ENCODE peak calls at places on chromosomes 16 and 17, in ten cellular contexts. D is thoracic aorta, F is transverse colon, L is A549, X is cardiac muscle cell, U is tibial nerve, S is ovary, C is breast epithelium, H is fibroblast of lung, G is psoas muscle. Z is an unnamed sample. For H3K9me3, the result is how much of the 10 kb centered on the place peaks cover.

GRCh38 chr17:65109990-65110680 is 27.0 kb upstream of the RGS9 start:
- DNase-seq in D (no peak), F (no peak), H (peak), S (no peak), C (no peak), L (no peak), X (no peak), U (no peak), G (no peak), Z (no peak)

GRCh38 chr17:70857351-70857750 is 688.0 kb downstream of the KCNJ2 start:
- DNase-seq in D (no peak), G (no peak), X (no peak), H (no peak), F (no peak), U (no peak), S (no peak), L (no peak), C (no peak), Z (no peak)

GRCh38 chr16:79601092-79601977 is 798 bp upstream of the MAF start:
- DNase-seq in D (no peak), H (peak), X (peak), C (peak), L (peak), G (peak), U (no peak), S (peak), F (peak), Z (peak)

GRCh38 chr17:77086433-77087010 is 54.2 kb upstream of the SEC14L1 start:
- DNase-seq in U (peak), G (peak), C (peak), D (peak), L (peak), S (peak), X (peak), H (peak), F (peak), Z (peak)

GRCh38 chr17:19933221-19933620 is 44.4 kb downstream of the AKAP10 start:
- DNase-seq in U (no peak), L (no peak), G (no peak), D (no peak), F (no peak), H (no peak), X (no peak), C (no peak), S (no peak), Z (no peak)

GRCh38 chr17:78131172-78132085 is 858 bp downstream of the TMC8 start:
- DNase-seq in G (peak), H (no peak), U (no peak), C (no peak), F (peak), S (no peak), L (no peak), D (no peak), X (no peak), Z (peak)

GRCh38 chr17:74987909-74988711 is 678 bp downstream of the CDR2L start:
- DNase-seq in C (peak), S (peak), G (peak), U (peak), X (peak), D (peak), H (peak), F (peak), L (peak), Z (peak)

GRCh38 chr16:67490330-67491096 is 7.2 kb upstream of the AGRP start:
- DNase-seq in D (no peak), C (no peak), H (peak), G (no peak), F (no peak), X (no peak), L (no peak), S (no peak), U (no peak), Z (no peak)

GRCh38 chr17:21132428-21132827 is 5.7 kb downstream of the DHRS7B start:
- DNase-seq in L (no peak), S (no peak), U (no peak), G (no peak), C (no peak), D (no peak), F (no peak), H (no peak), X (no peak), Z (no peak)

GRCh38 chr16:30010817-30011504 is at the start of gene DOC2A:
- DNase-seq in L (no peak), U (no peak), H (no peak), X (peak), G (no peak), S (peak), D (no peak), C (no peak), F (no peak), Z (no peak)

DNA sequence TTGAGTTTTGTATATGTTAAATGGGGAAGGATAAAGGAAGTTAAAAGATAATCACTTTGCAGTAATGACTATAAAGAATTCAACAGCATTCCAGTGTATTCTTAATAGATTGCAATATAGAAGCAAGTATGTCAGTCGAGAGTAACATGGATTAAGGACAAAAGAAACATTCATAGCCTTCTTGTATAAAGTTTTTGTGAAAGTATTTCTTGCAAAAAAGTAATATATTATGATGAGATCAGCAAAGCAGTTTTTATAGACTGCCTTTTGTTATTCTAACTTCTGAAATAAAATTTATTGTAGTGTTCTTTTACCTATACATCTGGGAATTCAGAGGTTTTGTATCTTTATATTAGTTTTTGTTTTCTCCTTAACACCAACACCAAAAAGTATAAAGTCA is 184.9 kb upstream of the RBL2 start:
- DNase-seq in U (no peak), L (no peak), F (no peak), D (no peak), G (no peak), X (no peak), C (no peak), S (no peak), H (no peak), Z (no peak)
- H3K4me3 ChIP-seq in U (no peak), L (no peak), F (no peak), D (no peak), G (no peak), X (no peak), C (no peak), S (no peak), H (no peak), Z (no peak)

GRCh38 chr17:32909787-32910369 is 18.1 kb upstream of the TMEM98 start:
- DNase-seq in L (peak), U (peak), C (peak), X (peak), S (peak), H (peak), F (peak), D (peak), G (no peak), Z (peak)
- TF ChIP-seq CTCF in L (peak), U (peak), C (peak), X (peak), S (peak), H (peak), F (peak), D (peak), G (peak), Z (peak)

DNA sequence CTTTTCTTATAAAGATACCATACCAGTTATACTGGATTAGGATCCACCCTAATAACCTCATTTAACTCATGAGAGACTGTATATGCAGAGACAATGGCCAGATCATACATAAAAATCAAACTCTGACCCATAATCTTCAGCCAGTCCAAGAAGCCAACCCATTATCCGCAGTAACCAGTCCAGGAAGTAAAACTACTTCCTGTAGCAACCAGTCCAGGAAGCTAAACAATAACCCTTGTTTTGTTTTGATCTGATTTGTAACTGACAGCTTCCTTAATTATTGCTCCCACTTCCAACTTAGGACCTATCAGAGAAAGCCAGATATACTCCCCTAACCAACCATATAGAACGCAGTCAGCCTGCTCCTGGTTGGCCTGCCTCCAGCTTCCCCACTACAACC is 19.2 kb upstream of the SSTR2 start:
- DNase-seq in D (no peak), X (no peak), G (no peak), S (no peak), F (no peak), H (no peak), U (no peak), L (no peak), C (no peak), Z (no peak)
- H3K9me3 ChIP-seq in D (under half), X (under half), G (under half), S (under half), F (under half), H (under half), U (under half), L (under half), C (under half), Z (under half)

GRCh38 chr16:86507173-86508027 is 2.9 kb upstream of the FOXF1 start:
- DNase-seq in H (peak), F (no peak), L (no peak), C (no peak), D (no peak), S (no peak), U (no peak), G (no peak), X (no peak), Z (no peak)

GRCh38 chr16:86504315-86505184 is 5.8 kb upstream of the FOXF1 start:
- DNase-seq in S (no peak), F (no peak), H (no peak), X (no peak), D (no peak), G (no peak), L (no peak), U (no peak), C (no peak), Z (no peak)

GRCh38 chr16:86508028-86508946 is 2.0 kb upstream of the FOXF1 start:
- DNase-seq in U (no peak), S (no peak), F (no peak), C (no peak), D (no peak), H (peak), L (peak), G (no peak), X (no peak), Z (no peak)

GRCh38 chr16:86505185-86505898 is 5.0 kb upstream of the FOXF1 start:
- DNase-seq in U (no peak), G (no peak), H (peak), F (no peak), L (no peak), S (no peak), C (no peak), D (no peak), X (no peak), Z (no peak)

GRCh38 chr16:86505899-86506864 is 4.1 kb upstream of the FOXF1 start:
- DNase-seq in G (no peak), C (no peak), S (no peak), H (no peak), L (no peak), U (no peak), D (no peak), X (no peak), F (no peak), Z (no peak)
- H3K4me3 ChIP-seq in G (no peak), C (no peak), S (no peak), H (peak), L (peak), U (no peak), D (no peak), X (no peak), F (peak), Z (no peak)

GRCh38 chr17:17664073-17664470 is 17.2 kb upstream of the RAI1 start:
- DNase-seq in C (no peak), D (no peak), S (no peak), U (no peak), L (no peak), F (no peak), G (peak), H (no peak), X (no peak), Z (no peak)

GRCh38 chr17:17663160-17664072 is 17.8 kb upstream of the RAI1 start:
- DNase-seq in D (peak), H (peak), S (peak), C (no peak), L (peak), G (peak), X (peak), F (peak), U (no peak), Z (peak)

GRCh38 chr17:17667231-17667630 is 14.0 kb upstream of the RAI1 start:
- DNase-seq in D (no peak), L (no peak), G (no peak), U (no peak), C (no peak), H (no peak), F (no peak), X (no peak), S (no peak), Z (no peak)

GRCh38 chr17:17666111-17666714 is 15.0 kb upstream of the RAI1 start:
- DNase-seq in F (peak), G (peak), H (peak), U (no peak), L (peak), C (no peak), X (no peak), S (no peak), D (no peak), Z (peak)

DNA sequence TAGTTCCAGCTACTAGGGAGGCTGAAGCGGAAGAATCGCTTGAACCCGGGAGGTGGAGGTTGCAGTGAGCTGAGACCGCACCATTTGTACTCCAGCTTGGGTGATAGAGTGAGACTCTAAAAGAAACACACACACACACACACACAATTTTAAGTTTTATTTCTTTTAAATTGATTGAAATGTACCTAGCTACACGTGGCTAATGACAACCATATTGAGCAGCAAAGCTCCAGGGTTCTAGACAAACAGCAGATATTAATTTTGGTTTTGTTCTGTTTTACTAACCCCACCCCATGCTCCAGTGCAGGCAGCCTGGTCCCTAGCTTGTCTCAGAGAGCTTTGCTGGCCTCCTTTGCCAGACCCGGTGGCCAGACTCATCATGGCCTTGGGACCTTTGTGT is 16.0 kb upstream of the RAI1 start:
- DNase-seq in C (no peak), L (no peak), H (no peak), X (no peak), F (no peak), S (no peak), D (no peak), U (no peak), G (peak), Z (no peak)
- TF ChIP-seq CTCF in C (no peak), L (no peak), H (no peak), X (no peak), F (no peak), S (no peak), D (no peak), U (no peak), G (no peak), Z (no peak)

DNA sequence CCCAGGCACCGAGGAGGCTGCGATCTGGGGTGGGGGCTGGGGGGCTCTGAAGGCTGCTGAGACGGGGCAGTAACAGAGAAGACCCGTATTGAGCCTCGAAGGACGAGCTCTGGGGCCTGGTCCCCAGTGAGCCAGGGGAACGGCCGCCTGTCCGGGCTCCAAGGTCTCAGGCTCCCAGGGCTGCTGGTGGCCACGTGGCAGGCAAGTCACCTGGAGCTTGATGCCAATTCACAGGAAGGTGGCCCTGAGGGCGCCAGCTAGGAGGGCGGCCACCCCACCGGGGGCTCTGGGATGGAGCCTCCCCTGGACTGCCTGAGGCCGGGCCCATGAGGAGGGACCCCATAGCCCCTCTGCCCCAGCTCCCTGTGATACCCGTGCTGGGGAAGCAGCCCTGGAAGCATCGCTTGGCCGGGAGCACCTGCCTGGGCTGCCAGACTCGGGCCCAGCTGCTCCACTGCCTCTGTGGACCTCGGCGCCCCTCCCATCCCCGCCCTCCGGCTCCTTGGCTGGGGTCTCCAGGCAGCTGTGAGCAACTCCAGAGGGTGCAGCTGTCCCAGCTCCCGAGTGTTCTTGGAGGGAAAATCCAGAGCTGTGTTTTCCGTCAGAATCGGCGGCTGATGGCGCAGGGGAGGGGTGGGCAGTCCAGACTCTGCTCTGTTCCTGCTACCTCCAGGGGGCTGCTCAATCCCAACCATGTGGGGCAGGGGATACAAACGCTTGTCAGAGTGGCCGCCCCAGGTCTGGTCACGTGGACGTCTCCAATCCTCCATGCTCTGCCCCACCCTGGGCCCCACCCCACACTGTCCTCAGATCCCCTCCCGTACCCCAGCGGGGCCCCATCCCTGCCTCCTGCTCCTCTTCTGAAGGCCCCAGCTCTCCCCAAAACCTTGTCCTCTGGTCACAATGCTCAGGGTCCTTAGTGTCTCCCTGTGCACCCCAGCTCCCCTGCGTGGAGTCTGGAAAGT is 67.2 kb upstream of the GNG13 start:
- DNase-seq in H (no peak), L (no peak), D (no peak), C (no peak), F (no peak), G (peak), U (no peak), X (no peak), S (no peak), Z (peak)
- H3K9me3 ChIP-seq in H (under half), L (under half), D (under half), C (under half), F (under half), G (under half), U (under half), X (under half), S (under half), Z (under half)

DNA sequence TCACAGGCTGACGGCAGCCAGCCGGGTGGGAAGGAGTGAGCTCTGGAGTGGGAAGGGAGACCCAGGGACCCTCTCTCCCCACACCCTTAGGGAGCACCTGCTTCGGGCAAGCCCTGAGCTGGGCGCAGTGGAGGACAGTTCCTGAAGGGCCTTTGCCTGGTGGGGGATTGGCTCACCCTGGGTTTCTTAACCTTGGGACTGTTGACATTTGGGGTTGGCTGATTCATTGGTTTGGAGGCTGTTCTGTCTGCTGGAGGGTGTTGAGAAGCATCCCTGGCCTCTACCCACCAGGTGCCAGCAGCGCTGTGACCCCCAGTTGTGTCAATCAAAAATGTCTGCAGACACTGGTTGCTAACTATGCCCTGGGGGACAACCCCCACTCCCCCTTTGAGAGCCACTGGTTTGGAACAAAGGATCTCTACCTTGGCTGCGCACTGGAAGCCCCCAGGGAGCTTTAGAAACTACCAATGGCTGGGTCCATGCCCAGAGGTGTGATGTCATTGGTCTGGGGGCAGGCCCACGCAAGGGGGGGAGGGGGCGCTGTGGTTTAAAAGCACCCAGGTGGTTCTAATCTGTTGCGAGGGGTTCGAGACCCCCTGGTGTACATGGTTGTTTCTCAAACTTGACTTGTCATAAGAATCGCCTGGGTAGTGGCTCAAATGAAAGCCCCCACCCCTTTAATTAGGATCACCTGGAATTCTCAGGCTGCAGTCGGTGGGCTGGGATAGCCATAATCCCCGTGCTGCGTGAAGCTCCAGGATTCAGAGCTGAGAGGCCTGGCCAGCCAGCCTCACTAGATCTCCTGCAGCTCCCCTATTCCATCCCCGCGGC is 151.9 kb upstream of the GSE1 start:
- DNase-seq in H (peak), X (no peak), F (no peak), C (no peak), U (no peak), G (peak), L (peak), S (peak), D (no peak), Z (no peak)
- H3K4me3 ChIP-seq in H (no peak), X (no peak), F (no peak), C (peak), U (no peak), G (peak), L (no peak), S (no peak), D (peak), Z (no peak)

GRCh38 chr16:11554054-11554453 is 32.7 kb downstream of the LITAF start:
- DNase-seq in S (no peak), D (no peak), X (no peak), F (no peak), G (no peak), L (peak), H (no peak), U (no peak), C (no peak), Z (no peak)

GRCh38 chr16:11553371-11553770 is 33.3 kb downstream of the LITAF start:
- DNase-seq in L (peak), U (no peak), C (no peak), X (no peak), F (no peak), D (no peak), G (no peak), S (no peak), H (no peak), Z (no peak)

GRCh38 chr16:11550651-11551498 is 35.8 kb downstream of the LITAF start:
- DNase-seq in C (no peak), D (no peak), F (no peak), U (no peak), H (peak), G (no peak), X (no peak), L (peak), S (no peak), Z (no peak)

GRCh38 chr16:11551842-11552241 is 34.9 kb downstream of the LITAF start:
- DNase-seq in S (no peak), D (no peak), F (no peak), L (no peak), U (no peak), G (no peak), C (no peak), H (no peak), X (no peak), Z (no peak)

DNA sequence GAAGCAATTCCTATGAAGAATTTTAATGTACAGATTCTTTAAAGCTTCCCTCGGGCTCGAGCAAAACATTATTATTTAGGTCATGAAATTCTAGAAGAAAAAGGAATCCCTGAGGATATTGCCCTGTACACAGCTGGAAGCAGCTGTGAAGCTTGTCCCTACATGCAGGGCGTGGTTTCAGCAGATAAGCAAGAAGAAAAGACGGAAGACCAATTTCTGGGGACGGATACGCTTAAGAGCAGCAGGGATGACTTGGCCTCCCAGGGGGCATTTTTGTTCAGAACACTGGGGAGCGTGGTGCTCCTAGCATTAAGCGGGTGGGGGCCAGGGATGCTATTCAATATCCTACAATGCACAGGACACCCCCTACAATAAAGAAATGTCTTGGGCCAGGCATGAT is 34.3 kb downstream of the LITAF start:
- DNase-seq in X (no peak), D (no peak), F (no peak), G (no peak), H (peak), C (no peak), S (no peak), U (no peak), L (no peak), Z (no peak)
- TF ChIP-seq CTCF in X (no peak), D (no peak), F (no peak), G (no peak), H (no peak), C (no peak), S (no peak), U (no peak), L (no peak), Z (no peak)

GRCh38 chr16:82384897-82385296 is 214.9 kb upstream of the MPHOSPH6 start:
- DNase-seq in L (no peak), S (no peak), G (no peak), U (no peak), H (no peak), D (no peak), C (no peak), F (no peak), X (no peak), Z (no peak)
- H3K9me3 ChIP-seq in L (under half), S (under half), G (under half), U (under half), H (under half), D (under half), C (under half), F (under half), X (under half), Z (under half)